ENCODE peak calls at places on chromosomes 7 and 10, in four cellular contexts. One of them, this sample, is unnamed.

GRCh38 chr10:10138685-10139084 is 879.0 kb upstream of the CELF2 start:
- DNase-seq in AG20443: no peak
- DNase-seq in AG08395: no peak
- DNase-seq in LoVo: no peak
- DNase-seq in this sample: no peak

GRCh38 chr10:30125484-30125883 is 66.1 kb upstream of the JCAD start:
- DNase-seq in AG20443: no peak
- DNase-seq in AG08395: no peak
- DNase-seq in LoVo: no peak
- DNase-seq in this sample: no peak

GRCh38 chr7:8143151-8143874 is 118.7 kb downstream of the ICA1 start:
- DNase-seq in AG20443: no peak
- DNase-seq in AG08395: no peak
- DNase-seq in LoVo: no peak
- DNase-seq in this sample: no peak

GRCh38 chr10:14056545-14057332 is 274.0 kb downstream of the FRMD4A start:
- DNase-seq in AG20443: peak
- DNase-seq in AG08395: peak
- DNase-seq in LoVo: no peak
- DNase-seq in this sample: no peak

GRCh38 chr10:128626397-128627060 is 500.3 kb upstream of the MKI67 start:
- DNase-seq in AG20443: no peak
- DNase-seq in AG08395: no peak
- DNase-seq in LoVo: no peak
- DNase-seq in this sample: no peak

GRCh38 chr10:69407621-69408301 is 9.0 kb downstream of the TACR2 start:
- DNase-seq in AG20443: no peak
- DNase-seq in AG08395: no peak
- DNase-seq in LoVo: peak
- DNase-seq in this sample: no peak

GRCh38 chr10:124717911-124718734 is 26.1 kb downstream of the FAM53B start:
- DNase-seq in AG20443: no peak
- DNase-seq in AG08395: no peak
- DNase-seq in LoVo: no peak
- DNase-seq in this sample: peak

GRCh38 chr7:40717242-40717641 is 582.4 kb downstream of the SUGCT start:
- DNase-seq in AG20443: peak
- DNase-seq in AG08395: peak
- DNase-seq in LoVo: peak
- DNase-seq in this sample: no peak

GRCh38 chr10:55033061-55033460 is 232.0 kb upstream of the PCDH15 start:
- DNase-seq in AG20443: no peak
- DNase-seq in AG08395: no peak
- DNase-seq in LoVo: no peak
- DNase-seq in this sample: no peak

GRCh38 chr10:5948999-5949759 is 28.2 kb downstream of the IL15RA start:
- DNase-seq in AG20443: peak
- DNase-seq in AG08395: peak
- DNase-seq in LoVo: no peak
- DNase-seq in this sample: no peak

GRCh38 chr10:66842867-66843266 is 83.0 kb upstream of the LRRTM3 start:
- DNase-seq in AG20443: no peak
- DNase-seq in AG08395: no peak
- DNase-seq in LoVo: no peak
- DNase-seq in this sample: no peak

GRCh38 chr7:155224116-155224811 is 73.4 kb upstream of the INSIG1 start:
- DNase-seq in AG20443: no peak
- DNase-seq in AG08395: no peak
- DNase-seq in LoVo: peak
- DNase-seq in this sample: peak

GRCh38 chr10:133314911-133315310 is 6.2 kb downstream of the ZNF511 start:
- DNase-seq in AG20443: no peak
- DNase-seq in AG08395: no peak
- DNase-seq in LoVo: no peak
- DNase-seq in this sample: no peak

GRCh38 chr10:78342787-78343186 is 309.1 kb downstream of the RPS24 start:
- DNase-seq in AG20443: no peak
- DNase-seq in AG08395: no peak
- DNase-seq in LoVo: no peak
- DNase-seq in this sample: no peak

GRCh38 chr7:151307536-151307935 is 34.1 kb upstream of the NUB1 start:
- DNase-seq in AG20443: no peak
- DNase-seq in AG08395: no peak
- DNase-seq in LoVo: no peak
- DNase-seq in this sample: no peak

GRCh38 chr7:122767339-122767738 is 64.6 kb upstream of the RNF148 start:
- DNase-seq in AG20443: no peak
- DNase-seq in AG08395: no peak
- DNase-seq in LoVo: no peak
- DNase-seq in this sample: no peak

GRCh38 chr10:46545861-46546590 is 10.4 kb downstream of the GPRIN2 start:
- DNase-seq in AG20443: no peak
- DNase-seq in AG08395: no peak
- DNase-seq in LoVo: no peak
- DNase-seq in this sample: no peak

GRCh38 chr10:93481213-93481930 is 762 bp downstream of the MYOF start:
- DNase-seq in AG20443: no peak
- DNase-seq in AG08395: no peak
- DNase-seq in LoVo: no peak
- DNase-seq in this sample: no peak

GRCh38 chr7:37311282-37311868 is 137.3 kb downstream of the ELMO1 start:
- DNase-seq in AG20443: no peak
- DNase-seq in AG08395: no peak
- DNase-seq in LoVo: no peak
- DNase-seq in this sample: no peak

GRCh38 chr7:151814400-151814914 is 62.5 kb downstream of the PRKAG2 start:
- DNase-seq in AG20443: peak
- DNase-seq in AG08395: peak
- DNase-seq in LoVo: no peak
- DNase-seq in this sample: no peak

GRCh38 chr7:134548877-134549276 is at the start of gene AKR1B15:
- DNase-seq in AG20443: peak
- DNase-seq in AG08395: peak
- DNase-seq in LoVo: no peak
- DNase-seq in this sample: no peak

GRCh38 chr7:88312061-88312663 is 5.5 kb upstream of the STEAP4 start:
- DNase-seq in AG20443: peak
- DNase-seq in AG08395: peak
- DNase-seq in LoVo: no peak
- DNase-seq in this sample: no peak

GRCh38 chr7:40316176-40316575 is 181.4 kb downstream of the SUGCT start:
- DNase-seq in AG20443: no peak
- DNase-seq in AG08395: no peak
- DNase-seq in LoVo: no peak
- DNase-seq in this sample: no peak

GRCh38 chr7:2521952-2522591 is 2.5 kb downstream of the LFNG start:
- DNase-seq in AG20443: no peak
- DNase-seq in AG08395: peak
- DNase-seq in LoVo: no peak
- DNase-seq in this sample: no peak

GRCh38 chr7:81186691-81187090 is 267.8 kb upstream of the SEMA3C start:
- DNase-seq in AG20443: peak
- DNase-seq in AG08395: peak
- DNase-seq in LoVo: no peak
- DNase-seq in this sample: no peak

GRCh38 chr7:108079291-108080057 is 50.7 kb downstream of the LAMB4 start:
- DNase-seq in AG20443: peak
- DNase-seq in AG08395: peak
- DNase-seq in LoVo: no peak
- DNase-seq in this sample: no peak

GRCh38 chr10:89085153-89085552 is 94.6 kb downstream of the FAS start:
- DNase-seq in AG20443: peak
- DNase-seq in AG08395: peak
- DNase-seq in LoVo: no peak
- DNase-seq in this sample: no peak

GRCh38 chr7:99395616-99396327 is 12.6 kb downstream of the PDAP1 start:
- DNase-seq in AG20443: no peak
- DNase-seq in AG08395: no peak
- DNase-seq in LoVo: no peak
- DNase-seq in this sample: no peak

GRCh38 chr7:68063171-68063570 is 1066.5 kb downstream of the TYW1 start:
- DNase-seq in AG20443: peak
- DNase-seq in AG08395: no peak
- DNase-seq in LoVo: no peak
- DNase-seq in this sample: no peak

This sample was measured in NCI-H2029 treated with DMSO at 0.1 percent for 48 hours.